ENCODE peak calls at places on chromosomes 7 and 10, in six cellular contexts. R, T, E, Q, H and P are unnamed samples.

GRCh38 chr10:124381011-124381591 is 37.6 kb downstream of the OAT start:
- DNase-seq in H (no peak), E (peak; percentile 34), T (no peak), Q (no peak), R (no peak), P (no peak)

GRCh38 chr10:116190883-116191282 is 82.1 kb downstream of the GFRA1 start:
- DNase-seq in E (no peak), T (no peak), H (no peak), Q (no peak), R (no peak), P (no peak)

GRCh38 chr7:50869108-50869716 is 86.5 kb upstream of the GRB10 start:
- DNase-seq in H (no peak), Q (no peak), E (no peak), R (peak; percentile 10), T (no peak), P (peak; percentile 61)

GRCh38 chr10:73743327-73743904 is 756 bp upstream of the SEC24C start:
- DNase-seq in R (no peak), H (no peak), T (no peak), E (no peak), Q (no peak), P (no peak)

GRCh38 chr7:113548561-113548960 is 370.2 kb downstream of the PPP1R3A start:
- DNase-seq in R (no peak), Q (no peak), T (no peak), H (no peak), E (no peak), P (no peak)

GRCh38 chr7:114818501-114818900 is 103.4 kb upstream of the MDFIC start:
- DNase-seq in Q (no peak), T (no peak), H (no peak), R (peak; percentile 22), E (no peak), P (no peak)

GRCh38 chr7:90239050-90239449 is 5.9 kb upstream of the CFAP69 start:
- DNase-seq in T (no peak), H (no peak), Q (no peak), R (no peak), E (no peak), P (no peak)

GRCh38 chr7:95609277-95609971 is 13.1 kb upstream of the PDK4 start:
- DNase-seq in H (peak; percentile 63), T (no peak), R (no peak), Q (no peak), E (peak; percentile 82), P (no peak)

GRCh38 chr7:153447021-153447420 is 605.2 kb upstream of the DPP6 start:
- DNase-seq in R (no peak), Q (no peak), T (no peak), E (no peak), H (no peak), P (no peak)

GRCh38 chr7:71386200-71386599 is 254.3 kb downstream of the GALNT17 start:
- DNase-seq in T (no peak), E (no peak), H (no peak), Q (no peak), R (no peak), P (no peak)

GRCh38 chr10:127996586-127996985 is 89.7 kb downstream of the PTPRE start:
- DNase-seq in T (no peak), E (peak; percentile 88), Q (no peak), R (no peak), H (no peak), P (peak; percentile 73)

GRCh38 chr7:34675749-34676374 is 17.8 kb downstream of the NPSR1 start:
- DNase-seq in T (no peak), R (peak; percentile 13), E (no peak), H (no peak), Q (peak; percentile 37), P (no peak)

GRCh38 chr10:52770904-52771303 is 1.7 kb downstream of the MBL2 start:
- DNase-seq in R (no peak), Q (no peak), E (no peak), T (no peak), H (no peak), P (no peak)

GRCh38 chr10:99276848-99277486 is 41.3 kb upstream of the HPSE2 start:
- DNase-seq in Q (peak; percentile 18), T (no peak), E (no peak), R (peak; percentile 46), H (no peak), P (no peak)

GRCh38 chr10:3293536-3294431 is 121.2 kb upstream of the PITRM1 start:
- DNase-seq in T (no peak), R (no peak), E (no peak), H (no peak), Q (no peak), P (peak; percentile 65)

GRCh38 chr10:28678687-28679457 is 1.6 kb downstream of the BAMBI start:
- DNase-seq in T (no peak), Q (no peak), E (no peak), H (no peak), R (no peak), P (no peak)

GRCh38 chr7:2049782-2050510 is 182.8 kb downstream of the MAD1L1 start:
- DNase-seq in R (no peak), E (peak; percentile 55), Q (no peak), H (no peak), T (peak; percentile 50), P (no peak)

GRCh38 chr10:31404640-31405039 is 85.6 kb downstream of the ZEB1 start:
- DNase-seq in R (no peak), H (no peak), Q (peak; percentile 9), E (no peak), T (no peak), P (no peak)

GRCh38 chr7:93176961-93177580 is 28.9 kb upstream of the SAMD9L start:
- DNase-seq in Q (no peak), T (no peak), H (no peak), R (no peak), E (no peak), P (no peak)

GRCh38 chr7:40299097-40299496 is 164.3 kb downstream of the SUGCT start:
- DNase-seq in H (no peak), R (no peak), E (no peak), Q (no peak), T (no peak), P (no peak)

GRCh38 chr10:100983868-100984669 is 3.2 kb downstream of the MRPL43 start:
- DNase-seq in Q (no peak), T (peak; percentile 63), E (peak; percentile 39), H (no peak), R (no peak), P (peak; percentile 15)

GRCh38 chr7:50851891-50852290 is 69.2 kb upstream of the GRB10 start:
- DNase-seq in H (no peak), T (no peak), R (no peak), E (no peak), Q (no peak), P (no peak)

GRCh38 chr10:7649673-7650330 is 17.0 kb downstream of the ITIH5 start:
- DNase-seq in R (peak; percentile 15), T (no peak), E (no peak), H (no peak), Q (no peak), P (no peak)

GRCh38 chr10:117408436-117409384 is 33.5 kb upstream of the PDZD8 start:
- DNase-seq in E (no peak), H (no peak), Q (no peak), T (no peak), R (no peak), P (no peak)

GRCh38 chr10:80094236-80094635 is 15.8 kb downstream of the TMEM254 start:
- DNase-seq in E (no peak), T (no peak), Q (no peak), R (no peak), H (no peak), P (no peak)

GRCh38 chr7:15566476-15566875 is 4.7 kb upstream of the AGMO start:
- DNase-seq in R (no peak), Q (no peak), H (no peak), T (no peak), E (no peak), P (no peak)
- TF ChIP-seq POLR2AphosphoS5 in R (no peak), Q (no peak), H (no peak), T (no peak), E (no peak), P (no peak)

GRCh38 chr10:6175329-6176055 is 27.2 kb upstream of the PFKFB3 start:
- DNase-seq in T (no peak), H (no peak), Q (peak; percentile 5), E (no peak), R (no peak), P (no peak)

GRCh38 chr10:6171891-6172354 is 30.8 kb upstream of the PFKFB3 start:
- DNase-seq in R (no peak), H (peak; percentile 59), T (peak; percentile 80), Q (no peak), E (peak; percentile 84), P (no peak)

GRCh38 chr10:6174201-6174874 is 28.4 kb upstream of the PFKFB3 start:
- DNase-seq in H (no peak), E (no peak), Q (no peak), T (no peak), R (no peak), P (no peak)

GRCh38 chr10:6170638-6171037 is 32.1 kb upstream of the PFKFB3 start:
- DNase-seq in T (no peak), Q (no peak), E (no peak), R (no peak), H (peak; percentile 61), P (no peak)

DNA sequence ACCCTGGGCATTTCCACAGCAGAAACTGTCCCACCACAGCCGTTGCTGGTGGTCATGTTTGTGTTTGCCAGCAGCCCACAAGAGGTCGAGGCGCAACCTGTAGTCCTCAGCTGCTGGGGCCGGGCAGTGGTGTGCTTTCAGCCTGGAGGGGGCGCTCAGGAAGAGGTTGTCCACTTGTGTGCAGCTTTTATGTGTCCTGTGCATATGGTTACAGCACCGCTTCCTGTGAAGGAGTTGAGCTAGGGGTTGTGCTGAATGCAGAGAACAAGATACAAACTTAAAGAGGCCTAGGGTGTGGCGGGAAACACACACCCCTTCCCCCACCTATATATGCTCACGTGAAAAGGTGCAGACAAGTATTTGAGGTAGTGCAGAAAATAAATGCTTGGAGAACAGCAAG is 29.5 kb upstream of the PFKFB3 start:
- DNase-seq in H (peak; percentile 45), Q (no peak), T (no peak), R (no peak), E (no peak), P (no peak)
- H3K4me1 ChIP-seq in H (peaks cover 24% of the 10 kb centered on the region), Q (no peaks in the 10 kb centered on the region), T (peaks cover 87% of the 10 kb centered on the region), R (no peaks in the 10 kb centered on the region), E (peaks cover 69% of the 10 kb centered on the region), P (no peaks in the 10 kb centered on the region)

GRCh38 chr7:148380581-148381419 is 209.8 kb upstream of the C7orf33 start:
- DNase-seq in R (no peak), Q (no peak), H (no peak), T (no peak), E (no peak), P (no peak)
- TF ChIP-seq POLR2AphosphoS5 in R (no peak), Q (no peak), H (no peak), T (no peak), E (no peak), P (no peak)

GRCh38 chr7:18494821-18495408 is 634 bp upstream of the HDAC9 start:
- DNase-seq in H (no peak), T (no peak), E (no peak), R (no peak), Q (no peak), P (no peak)

GRCh38 chr7:18497082-18497481 is 1.5 kb downstream of the HDAC9 start:
- DNase-seq in H (no peak), R (no peak), T (no peak), Q (no peak), E (no peak), P (no peak)

GRCh38 chr7:18495412-18496335 is at the start of gene HDAC9:
- DNase-seq in Q (peak; percentile 49), T (peak; percentile 75), R (no peak), H (peak; percentile 51), E (no peak), P (no peak)

GRCh38 chr7:18497800-18498199 is 2.3 kb downstream of the HDAC9 start:
- DNase-seq in H (no peak), Q (no peak), E (no peak), T (no peak), R (no peak), P (no peak)

GRCh38 chr7:18496336-18496700 is 769 bp downstream of the HDAC9 start:
- DNase-seq in T (no peak), H (no peak), Q (no peak), E (no peak), R (no peak), P (no peak)
- H3K4me1 ChIP-seq in T (peaks cover 41% of the 10 kb centered on the region), H (no peaks in the 10 kb centered on the region), Q (peaks cover 58% of the 10 kb centered on the region), E (peaks cover 17% of the 10 kb centered on the region), R (no peaks in the 10 kb centered on the region), P (no peaks in the 10 kb centered on the region)